ENCODE peak calls at places on chromosomes 5 and 9, in four cellular contexts. W is GM12878, Q is HepG2, P is WTC11. O is an unnamed sample.

GRCh38 chr9:4229252-4229651 is 70.6 kb downstream of the GLIS3 start:
- DNase-seq in P (no peak), Q (no peak), W (no peak), O (no peak)

GRCh38 chr9:85089188-85089969 is 419.9 kb downstream of the NTRK2 start:
- DNase-seq in W (no peak), Q (no peak), P (no peak), O (no peak)

GRCh38 chr9:104094534-104095020 is 468 bp downstream of the SMC2 start:
- DNase-seq in P (no peak), W (no peak), Q (peak; percentile 9), O (no peak)

GRCh38 chr9:131429121-131430012 is 35.5 kb downstream of the PRRC2B start:
- DNase-seq in P (no peak), W (no peak), Q (no peak), O (no peak)

GRCh38 chr9:129316281-129317030 is 138.4 kb upstream of the IER5L start:
- DNase-seq in Q (no peak), W (no peak), P (no peak), O (no peak)

GRCh38 chr9:97562542-97562941 is 61.1 kb downstream of the TMOD1 start:
- DNase-seq in Q (no peak), W (no peak), P (no peak), O (no peak)

GRCh38 chr5:66232701-66233100 is 88.6 kb downstream of the SREK1 start:
- DNase-seq in P (no peak), Q (no peak), W (no peak), O (no peak)

GRCh38 chr9:14349141-14349817 is 35.3 kb upstream of the NFIB start:
- DNase-seq in P (no peak), Q (no peak), W (no peak), O (no peak)

GRCh38 chr9:129596541-129597328 is 24.2 kb downstream of the C9orf50 start:
- DNase-seq in Q (peak; percentile 82), P (peak; percentile 66), W (no peak), O (peak; percentile 52)

GRCh38 chr5:113250341-113250953 is 184.3 kb downstream of the TSSK1B start:
- DNase-seq in Q (no peak), W (no peak), P (no peak), O (no peak)

GRCh38 chr5:133824661-133825254 is 143.7 kb downstream of the C5orf15 start:
- DNase-seq in Q (no peak), P (no peak), W (peak; percentile 90), O (peak; percentile 22)

GRCh38 chr9:19988281-19988680 is 199.4 kb upstream of the SLC24A2 start:
- DNase-seq in W (no peak), Q (no peak), P (no peak), O (no peak)

GRCh38 chr5:63923914-63924313 is 38.3 kb downstream of the HTR1A start:
- DNase-seq in Q (no peak), W (no peak), P (no peak), O (no peak)

GRCh38 chr5:132489871-132490483 is 596 bp downstream of the IRF1 start:
- DNase-seq in P (peak; percentile 45), W (no peak), Q (no peak), O (peak; percentile 86)

GRCh38 chr9:74570879-74571512 is 73.9 kb downstream of the RORB start:
- DNase-seq in P (peak; percentile 25), Q (peak; percentile 15), W (no peak), O (peak; percentile 14)

GRCh38 chr9:74577956-74578355 is 80.8 kb downstream of the RORB start:
- DNase-seq in Q (peak; percentile 9), P (no peak), W (no peak), O (no peak)

GRCh38 chr9:74573792-74574191 is 76.7 kb downstream of the RORB start:
- DNase-seq in Q (no peak), W (no peak), P (no peak), O (peak; percentile 4)
- TF ChIP-seq CREM in Q (no peak), W (no peak), P (no peak), O (no peak)

DNA sequence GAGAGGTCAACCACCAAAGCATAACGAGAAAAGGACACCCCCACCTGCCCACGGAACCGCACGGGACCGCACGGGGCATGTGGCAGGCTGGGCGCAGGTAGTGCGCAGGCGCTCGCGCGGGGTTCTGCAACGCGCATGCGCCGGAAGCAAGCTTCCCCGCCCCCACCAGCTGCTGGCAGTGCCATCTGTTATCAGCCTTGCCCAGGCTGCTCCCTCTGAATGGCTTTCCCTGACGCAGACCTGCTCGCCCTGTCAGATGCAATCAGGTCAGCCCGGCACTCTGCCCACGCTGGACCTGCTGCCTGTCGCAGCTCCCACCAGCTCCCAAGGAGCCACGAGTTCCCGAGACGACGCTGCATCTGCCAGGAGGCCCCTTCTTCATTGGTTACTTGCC is 22.8 kb downstream of the PTCH1 start:
- DNase-seq in Q (no peak), W (no peak), P (no peak), O (no peak)
- TF ChIP-seq CREM in Q (no peak), W (no peak), P (no peak), O (no peak)

GRCh38 chr5:16492398-16493175 is 27.0 kb upstream of the ZNF622 start:
- DNase-seq in Q (no peak), P (no peak), W (no peak), O (no peak)

GRCh38 chr5:16502866-16503265 is 37.3 kb upstream of the ZNF622 start:
- DNase-seq in P (no peak), W (no peak), Q (no peak), O (no peak)

GRCh38 chr5:16500024-16500423 is 34.4 kb upstream of the ZNF622 start:
- DNase-seq in P (no peak), Q (no peak), W (no peak), O (no peak)

GRCh38 chr5:16493261-16493660 is 27.7 kb upstream of the ZNF622 start:
- DNase-seq in P (no peak), Q (no peak), W (no peak), O (no peak)

GRCh38 chr5:16497546-16497945 is 31.9 kb upstream of the ZNF622 start:
- DNase-seq in W (no peak), P (no peak), Q (no peak), O (no peak)
- TF ChIP-seq CREM in W (no peak), P (no peak), Q (no peak), O (no peak)

GRCh38 chr9:122228191-122228905 is 409 bp downstream of the LHX6 start:
- DNase-seq in Q (no peak), P (peak; percentile 56), W (no peak), O (peak; percentile 48)
- TF ChIP-seq CREM in Q (no peak), P (no peak), W (no peak), O (no peak)

GRCh38 chr9:27151693-27152397 is 42.8 kb downstream of the TEK start:
- DNase-seq in Q (no peak), W (no peak), P (no peak), O (no peak)

GRCh38 chr9:27152398-27152715 is 43.3 kb downstream of the TEK start:
- DNase-seq in W (no peak), P (no peak), Q (no peak), O (no peak)

GRCh38 chr9:27154923-27155322 is 45.9 kb downstream of the TEK start:
- DNase-seq in P (no peak), Q (no peak), W (no peak), O (no peak)

GRCh38 chr9:27145143-27145542 is 36.1 kb downstream of the TEK start:
- DNase-seq in W (no peak), Q (no peak), P (no peak), O (no peak)

DNA sequence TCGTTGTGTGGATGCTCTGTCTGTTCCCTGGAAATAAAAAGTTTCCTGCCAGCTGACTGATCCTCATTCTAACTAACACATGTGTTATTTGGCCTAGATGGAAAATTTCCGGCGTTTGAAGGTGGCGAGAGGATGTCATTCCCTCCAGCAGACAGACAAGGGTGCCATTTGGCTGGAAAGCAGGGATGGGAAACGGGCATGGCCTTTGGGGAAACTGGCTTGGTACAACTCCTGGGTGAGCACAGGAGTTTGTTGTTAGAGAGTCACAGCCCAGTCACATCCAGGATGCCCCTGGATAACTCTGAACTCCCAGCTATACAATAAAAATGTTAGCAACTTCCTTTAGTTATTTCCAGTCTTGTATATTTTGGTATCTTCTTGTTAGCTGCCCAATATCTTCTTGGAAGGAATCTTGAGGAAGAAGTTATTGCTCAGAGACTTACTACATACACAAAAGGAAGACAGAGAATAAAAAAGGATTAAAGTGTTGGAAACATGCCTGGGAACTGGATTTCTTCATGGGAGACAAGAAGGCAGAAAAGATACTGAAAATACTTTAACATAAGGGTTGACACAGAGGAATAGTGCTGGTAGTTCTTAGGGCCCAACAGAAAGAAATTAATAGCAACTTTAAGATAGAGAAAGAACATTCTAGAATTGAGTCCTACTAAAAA is 41.9 kb downstream of the TEK start:
- DNase-seq in P (no peak), W (no peak), Q (no peak), O (no peak)
- TF ChIP-seq CREM in P (no peak), W (no peak), Q (no peak), O (no peak)

GRCh38 chr9:90432951-90433350 is 209.7 kb downstream of the DIRAS2 start:
- DNase-seq in Q (no peak), P (no peak), W (no peak), O (no peak)

GRCh38 chr9:90428517-90428916 is 214.1 kb downstream of the DIRAS2 start:
- DNase-seq in Q (no peak), W (no peak), P (no peak), O (no peak)

GRCh38 chr9:90433398-90433890 is 209.2 kb downstream of the DIRAS2 start:
- DNase-seq in W (no peak), P (peak; percentile 91), Q (no peak), O (no peak)
- TF ChIP-seq CREM in W (no peak), P (no peak), Q (no peak), O (no peak)

GRCh38 chr9:132708769-132709168 is 38.5 kb downstream of the GTF3C4 start:
- DNase-seq in W (no peak), P (no peak), Q (no peak), O (no peak)

GRCh38 chr9:132711846-132712245 is 41.6 kb downstream of the GTF3C4 start:
- DNase-seq in W (no peak), Q (no peak), P (no peak), O (no peak)

GRCh38 chr9:132712753-132713152 is 42.5 kb downstream of the GTF3C4 start:
- DNase-seq in P (no peak), W (no peak), Q (no peak), O (no peak)

GRCh38 chr9:132703336-132703735 is 33.1 kb downstream of the GTF3C4 start:
- DNase-seq in Q (peak; percentile 21), W (no peak), P (no peak), O (no peak)

GRCh38 chr9:132708239-132708638 is 38.0 kb downstream of the GTF3C4 start:
- DNase-seq in W (no peak), Q (no peak), P (no peak), O (no peak)
- TF ChIP-seq CREM in W (no peak), Q (no peak), P (no peak), O (no peak)